ENCODE peak calls at places on chromosomes 2 and 18, in nine cellular contexts. One of them, this sample, is unnamed.

GRCh38 chr2:197614532-197614931 is 60.9 kb downstream of the RFTN2 start:
- DNase-seq in neuronal stem cell: no peak
- DNase-seq in GM12878: no peak
- DNase-seq in GM23248: no peak
- DNase-seq in K562: no peak
- DNase-seq in mesenchymal stem cell: no peak
- DNase-seq in MM.1S: no peak
- DNase-seq in PC-3: peak; percentile 25
- DNase-seq in H9: no peak
- DNase-seq in this sample: no peak

GRCh38 chr2:223779877-223780276 is 57.5 kb downstream of the AP1S3 start:
- DNase-seq in neuronal stem cell: no peak
- DNase-seq in GM12878: no peak
- DNase-seq in GM23248: peak; percentile 53
- DNase-seq in K562: peak; percentile 17
- DNase-seq in mesenchymal stem cell: peak; percentile 25
- DNase-seq in MM.1S: peak; percentile 58
- DNase-seq in PC-3: peak; percentile 84
- DNase-seq in H9: peak; percentile 72
- DNase-seq in this sample: no peak

GRCh38 chr2:237152361-237152760 is 66.7 kb downstream of the COPS8 start:
- DNase-seq in neuronal stem cell: no peak
- DNase-seq in GM12878: no peak
- DNase-seq in GM23248: peak; percentile 30
- DNase-seq in K562: no peak
- DNase-seq in mesenchymal stem cell: peak; percentile 58
- DNase-seq in MM.1S: no peak
- DNase-seq in PC-3: no peak
- DNase-seq in H9: no peak
- DNase-seq in this sample: no peak

GRCh38 chr2:170846318-170846717 is 29.6 kb downstream of the GAD1 start:
- DNase-seq in neuronal stem cell: no peak
- DNase-seq in GM12878: no peak
- DNase-seq in GM23248: no peak
- DNase-seq in K562: no peak
- DNase-seq in mesenchymal stem cell: no peak
- DNase-seq in MM.1S: no peak
- DNase-seq in PC-3: no peak
- DNase-seq in H9: no peak
- DNase-seq in this sample: no peak

GRCh38 chr2:235430366-235431083 is 63.3 kb upstream of the AGAP1 start:
- DNase-seq in neuronal stem cell: no peak
- DNase-seq in GM12878: no peak
- DNase-seq in GM23248: no peak
- DNase-seq in K562: no peak
- DNase-seq in mesenchymal stem cell: no peak
- DNase-seq in MM.1S: no peak
- DNase-seq in PC-3: no peak
- DNase-seq in H9: no peak
- DNase-seq in this sample: no peak

GRCh38 chr2:235390108-235390815 is 103.6 kb upstream of the AGAP1 start:
- DNase-seq in neuronal stem cell: no peak
- DNase-seq in GM12878: peak; percentile 23
- DNase-seq in GM23248: no peak
- DNase-seq in K562: no peak
- DNase-seq in mesenchymal stem cell: no peak
- DNase-seq in MM.1S: peak; percentile 96
- DNase-seq in PC-3: no peak
- DNase-seq in H9: no peak
- DNase-seq in this sample: peak; percentile 23

GRCh38 chr2:36409971-36410370 is 54.4 kb downstream of the CRIM1 start:
- DNase-seq in neuronal stem cell: no peak
- DNase-seq in GM12878: no peak
- DNase-seq in GM23248: no peak
- DNase-seq in K562: no peak
- DNase-seq in mesenchymal stem cell: no peak
- DNase-seq in MM.1S: no peak
- DNase-seq in PC-3: no peak
- DNase-seq in H9: no peak
- DNase-seq in this sample: no peak

GRCh38 chr18:78912862-78913261 is 66.8 kb upstream of the SALL3 start:
- DNase-seq in neuronal stem cell: no peak
- DNase-seq in GM12878: no peak
- DNase-seq in GM23248: no peak
- DNase-seq in K562: no peak
- DNase-seq in mesenchymal stem cell: no peak
- DNase-seq in MM.1S: no peak
- DNase-seq in PC-3: no peak
- DNase-seq in H9: peak; percentile 22
- DNase-seq in this sample: no peak

GRCh38 chr2:76212305-76212985 is 501.7 kb upstream of the GCFC2 start:
- DNase-seq in neuronal stem cell: no peak
- DNase-seq in GM12878: no peak
- DNase-seq in GM23248: no peak
- DNase-seq in K562: no peak
- DNase-seq in mesenchymal stem cell: no peak
- DNase-seq in MM.1S: peak; percentile 22
- DNase-seq in PC-3: no peak
- DNase-seq in H9: no peak
- DNase-seq in this sample: no peak

GRCh38 chr2:12968399-12968798 is 251.7 kb downstream of the TRIB2 start:
- DNase-seq in neuronal stem cell: no peak
- DNase-seq in GM12878: no peak
- DNase-seq in GM23248: no peak
- DNase-seq in K562: no peak
- DNase-seq in mesenchymal stem cell: no peak
- DNase-seq in MM.1S: no peak
- DNase-seq in PC-3: no peak
- DNase-seq in H9: no peak
- DNase-seq in this sample: no peak

GRCh38 chr18:79799619-79800352 is 2.0 kb downstream of the KCNG2 start:
- DNase-seq in neuronal stem cell: no peak
- DNase-seq in GM12878: no peak
- DNase-seq in GM23248: no peak
- DNase-seq in K562: no peak
- DNase-seq in mesenchymal stem cell: no peak
- DNase-seq in MM.1S: no peak
- DNase-seq in PC-3: no peak
- DNase-seq in H9: no peak
- DNase-seq in this sample: no peak

GRCh38 chr18:62458346-62458745 is 64.5 kb upstream of the ZCCHC2 start:
- DNase-seq in neuronal stem cell: no peak
- DNase-seq in GM12878: no peak
- DNase-seq in GM23248: no peak
- DNase-seq in K562: no peak
- DNase-seq in mesenchymal stem cell: no peak
- DNase-seq in MM.1S: no peak
- DNase-seq in PC-3: peak; percentile 42
- DNase-seq in H9: no peak
- DNase-seq in this sample: no peak

GRCh38 chr2:145043399-145043834 is 523.5 kb upstream of the ZEB2 start:
- DNase-seq in neuronal stem cell: no peak
- DNase-seq in GM12878: no peak
- DNase-seq in GM23248: no peak
- DNase-seq in K562: no peak
- DNase-seq in mesenchymal stem cell: no peak
- DNase-seq in MM.1S: no peak
- DNase-seq in PC-3: no peak
- DNase-seq in H9: no peak
- DNase-seq in this sample: peak; percentile 15
- H2AFZ ChIP-seq in neuronal stem cell: no peak overlapping the region
- H2AFZ ChIP-seq in GM12878: no peak overlapping the region
- H2AFZ ChIP-seq in GM23248: no peak overlapping the region
- H2AFZ ChIP-seq in K562: peak overlapping the region; percentile 37
- H2AFZ ChIP-seq in mesenchymal stem cell: no peak overlapping the region
- H2AFZ ChIP-seq in MM.1S: no peak overlapping the region
- H2AFZ ChIP-seq in PC-3: no peak overlapping the region
- H2AFZ ChIP-seq in H9: no peak overlapping the region
- H2AFZ ChIP-seq in this sample: peak overlapping the region; percentile 27

GRCh38 chr2:66853-67252 is 20.5 kb upstream of the FAM110C start:
- DNase-seq in neuronal stem cell: no peak
- DNase-seq in GM12878: no peak
- DNase-seq in GM23248: no peak
- DNase-seq in K562: no peak
- DNase-seq in mesenchymal stem cell: no peak
- DNase-seq in MM.1S: no peak
- DNase-seq in PC-3: no peak
- DNase-seq in H9: no peak
- DNase-seq in this sample: no peak

GRCh38 chr2:69366-70344 is 23.4 kb upstream of the FAM110C start:
- DNase-seq in neuronal stem cell: no peak
- DNase-seq in GM12878: no peak
- DNase-seq in GM23248: no peak
- DNase-seq in K562: peak; percentile 21
- DNase-seq in mesenchymal stem cell: no peak
- DNase-seq in MM.1S: no peak
- DNase-seq in PC-3: peak; percentile 61
- DNase-seq in H9: peak; percentile 41
- DNase-seq in this sample: peak; percentile 49

DNA sequence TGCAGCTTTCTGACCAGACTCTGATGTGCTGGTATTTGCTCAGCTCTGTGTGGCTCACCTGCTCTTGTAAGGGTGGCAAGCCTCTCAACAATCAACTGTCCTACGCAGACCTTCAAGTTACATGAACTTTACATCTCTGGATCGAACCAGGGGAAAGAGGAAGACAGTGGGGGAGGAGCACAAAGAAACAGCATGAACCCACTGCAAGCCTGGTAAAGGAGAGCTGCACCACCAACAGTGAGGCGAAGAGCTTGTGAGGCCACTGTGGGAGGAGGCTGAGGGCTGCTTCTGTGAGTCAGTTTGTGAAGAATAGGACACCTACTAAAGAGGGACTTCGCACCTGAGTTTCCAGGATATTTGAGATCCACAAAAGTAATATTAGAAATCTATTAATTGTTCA is 18.8 kb upstream of the FAM110C start:
- DNase-seq in neuronal stem cell: no peak
- DNase-seq in GM12878: no peak
- DNase-seq in GM23248: no peak
- DNase-seq in K562: no peak
- DNase-seq in mesenchymal stem cell: no peak
- DNase-seq in MM.1S: no peak
- DNase-seq in PC-3: no peak
- DNase-seq in H9: peak; percentile 44
- DNase-seq in this sample: no peak
- H2AFZ ChIP-seq in neuronal stem cell: peak overlapping the region; percentile 32
- H2AFZ ChIP-seq in GM12878: no peak overlapping the region
- H2AFZ ChIP-seq in GM23248: no peak overlapping the region
- H2AFZ ChIP-seq in K562: no peak overlapping the region
- H2AFZ ChIP-seq in mesenchymal stem cell: no peak overlapping the region
- H2AFZ ChIP-seq in MM.1S: no peak overlapping the region
- H2AFZ ChIP-seq in PC-3: no peak overlapping the region
- H2AFZ ChIP-seq in H9: peak overlapping the region; percentile 82
- H2AFZ ChIP-seq in this sample: no peak overlapping the region

DNA sequence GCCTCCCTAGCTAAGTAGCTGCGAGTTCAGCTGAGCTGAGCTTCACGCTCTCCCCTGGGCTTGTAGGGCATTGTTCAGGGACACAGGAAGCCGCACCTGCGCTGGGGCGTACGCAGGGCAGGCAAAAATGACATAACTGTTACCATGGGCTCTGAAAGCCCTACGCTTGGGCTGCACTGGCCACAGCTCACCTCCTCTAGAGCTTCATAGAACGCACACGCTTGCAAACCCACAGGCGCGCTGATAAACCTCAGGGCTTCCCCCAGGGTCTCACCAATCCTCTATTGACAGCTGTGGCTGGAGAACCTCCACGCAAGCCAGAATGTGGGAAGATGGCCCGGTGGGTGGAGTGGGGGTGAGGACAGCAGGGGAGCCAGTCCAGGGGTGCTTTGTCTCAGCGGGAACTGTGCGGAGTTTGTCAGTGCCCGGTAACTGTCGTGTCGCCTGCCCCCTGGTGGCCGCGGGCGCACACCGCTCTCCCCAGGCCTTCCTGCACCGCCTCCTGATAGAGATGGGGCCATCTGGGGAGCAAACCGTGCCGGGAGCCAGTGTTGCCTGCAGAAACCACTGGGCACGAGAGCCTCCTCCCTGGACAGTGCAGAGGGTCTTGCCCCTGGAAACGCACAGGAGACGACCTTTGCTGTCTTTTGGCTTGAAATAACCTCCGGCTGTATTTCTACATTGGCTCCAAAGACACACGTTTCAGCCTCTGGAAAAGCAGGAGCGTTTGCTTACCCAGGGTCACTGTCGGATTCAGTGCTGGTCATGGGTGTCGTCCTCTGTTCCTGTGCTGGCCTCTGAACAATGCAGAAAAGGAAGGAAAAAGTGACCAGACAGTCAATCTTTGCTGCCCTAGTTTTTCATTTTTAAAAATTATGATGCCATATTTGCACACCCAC is 17.0 kb upstream of the CIDEA start:
- DNase-seq in neuronal stem cell: peak; percentile 64
- DNase-seq in GM12878: no peak
- DNase-seq in GM23248: peak; percentile 77
- DNase-seq in K562: peak; percentile 76
- DNase-seq in mesenchymal stem cell: peak; percentile 59
- DNase-seq in MM.1S: peak; percentile 65
- DNase-seq in PC-3: peak; percentile 76
- DNase-seq in H9: peak; percentile 86
- DNase-seq in this sample: no peak
- H2AFZ ChIP-seq in neuronal stem cell: peak overlapping the region; percentile 84
- H2AFZ ChIP-seq in GM12878: peak overlapping the region; percentile 15
- H2AFZ ChIP-seq in GM23248: no peak overlapping the region
- H2AFZ ChIP-seq in K562: peak overlapping the region; percentile 56
- H2AFZ ChIP-seq in mesenchymal stem cell: no peak overlapping the region
- H2AFZ ChIP-seq in MM.1S: peak overlapping the region; percentile 29
- H2AFZ ChIP-seq in PC-3: peak overlapping the region; percentile 77
- H2AFZ ChIP-seq in H9: peak overlapping the region; percentile 37
- H2AFZ ChIP-seq in this sample: peak overlapping the region; percentile 46

DNA sequence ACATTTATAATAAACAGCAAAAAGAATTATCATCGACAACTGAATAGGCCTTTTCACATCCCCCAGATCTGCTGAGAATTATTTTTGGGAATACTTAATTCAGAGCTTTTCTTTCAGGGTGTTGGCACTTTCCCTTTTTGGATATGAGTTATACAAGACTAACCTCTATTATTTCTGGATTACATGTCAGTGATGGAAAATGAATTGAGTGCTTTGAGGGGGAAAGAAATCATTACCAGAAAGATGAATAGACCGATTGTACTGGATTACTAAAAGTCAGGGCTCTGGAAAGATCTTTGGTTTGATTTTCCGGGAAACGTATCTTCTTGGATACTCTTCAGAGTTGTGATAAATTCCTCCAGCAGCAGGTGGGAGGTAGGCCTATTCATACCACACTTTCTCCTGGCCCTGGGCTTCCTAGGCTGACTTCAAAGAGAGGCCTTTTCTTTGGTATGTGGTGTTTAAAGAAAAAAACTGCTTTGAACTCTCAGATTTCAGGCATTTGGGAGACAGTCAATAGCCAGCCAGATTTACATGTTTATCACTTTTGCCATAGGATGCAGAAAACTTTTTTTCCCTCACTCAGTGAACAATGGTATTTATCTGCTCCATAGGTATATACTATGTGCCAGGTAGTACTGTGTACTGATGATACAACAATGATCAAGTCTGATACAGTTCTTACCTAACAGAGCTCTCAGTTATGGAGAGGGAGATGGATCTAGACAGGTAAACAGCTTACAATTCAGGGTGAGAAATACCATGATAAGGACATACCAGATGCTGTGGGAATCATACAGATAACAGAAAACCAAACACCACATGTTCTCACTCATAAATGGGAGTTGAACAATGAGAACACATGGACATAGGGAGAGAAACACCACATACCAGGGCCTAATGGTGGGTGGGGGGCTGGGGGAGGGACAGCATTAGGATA is 63.3 kb upstream of the ACTR3 start:
- DNase-seq in neuronal stem cell: peak; percentile 12
- DNase-seq in GM12878: no peak
- DNase-seq in GM23248: no peak
- DNase-seq in K562: no peak
- DNase-seq in mesenchymal stem cell: no peak
- DNase-seq in MM.1S: no peak
- DNase-seq in PC-3: no peak
- DNase-seq in H9: peak; percentile 39
- DNase-seq in this sample: no peak
- H2AFZ ChIP-seq in neuronal stem cell: peak overlapping the region; percentile 16
- H2AFZ ChIP-seq in GM12878: no peak overlapping the region
- H2AFZ ChIP-seq in GM23248: no peak overlapping the region
- H2AFZ ChIP-seq in K562: no peak overlapping the region
- H2AFZ ChIP-seq in mesenchymal stem cell: no peak overlapping the region
- H2AFZ ChIP-seq in MM.1S: no peak overlapping the region
- H2AFZ ChIP-seq in PC-3: no peak overlapping the region
- H2AFZ ChIP-seq in H9: no peak overlapping the region
- H2AFZ ChIP-seq in this sample: no peak overlapping the region

This sample was measured in keratinocyte.